ENCODE peak calls at places on chromosomes 11 and 22, in nine cellular contexts. H, Q, S, O, D, X, F, N and R are unnamed samples.

GRCh38 chr11:44300881-44301855 is 8.8 kb downstream of the ALX4 start:
- DNase-seq in O (no peak), X (no peak), H (no peak), Q (no peak), F (no peak), S (no peak), N (no peak), D (no peak), R (no peak)

GRCh38 chr11:91947215-91947614 is 277.4 kb upstream of the FAT3 start:
- DNase-seq in D (peak), O (no peak), H (no peak), Q (peak), X (no peak), S (no peak), N (no peak), F (no peak), R (no peak)

GRCh38 chr11:73404048-73404447 is 27.8 kb downstream of the RELT start:
- DNase-seq in H (peak), F (no peak), N (peak), X (peak), D (peak), O (no peak), S (no peak), Q (peak), R (peak)

GRCh38 chr11:65916391-65916790 is 2.5 kb downstream of the C11orf68 start:
- DNase-seq in N (no peak), O (no peak), S (no peak), Q (no peak), H (no peak), F (no peak), X (no peak), D (no peak), R (no peak)

GRCh38 chr11:9004310-9004945 is 627 bp upstream of the NRIP3 start:
- DNase-seq in D (no peak), F (no peak), O (no peak), Q (no peak), S (peak), N (peak), X (no peak), H (no peak), R (no peak)

GRCh38 chr11:74932169-74932568 is 16.7 kb downstream of the XRRA1 start:
- DNase-seq in F (no peak), N (no peak), S (no peak), D (peak), Q (peak), X (no peak), O (no peak), H (peak), R (no peak)

GRCh38 chr11:9039194-9039593 is 35.4 kb upstream of the NRIP3 start:
- DNase-seq in D (peak), N (no peak), O (no peak), Q (peak), X (no peak), F (no peak), S (no peak), H (no peak), R (no peak)

GRCh38 chr11:126951465-126951864 is 49.1 kb downstream of the KIRREL3 start:
- DNase-seq in Q (no peak), S (no peak), H (no peak), D (no peak), O (no peak), X (no peak), F (no peak), N (no peak), R (no peak)

GRCh38 chr22:35539910-35540599 is 576 bp upstream of the RASD2 start:
- DNase-seq in X (peak), D (peak), F (peak), H (peak), N (peak), Q (no peak), S (peak), O (peak), R (peak)

GRCh38 chr11:108551653-108552462 is 41.7 kb downstream of the EXPH5 start:
- DNase-seq in S (no peak), H (no peak), O (no peak), N (no peak), Q (peak), D (peak), X (no peak), F (no peak), R (no peak)

GRCh38 chr11:31692466-31692865 is 118.7 kb downstream of the PAX6 start:
- DNase-seq in D (no peak), S (no peak), O (no peak), X (no peak), Q (no peak), N (no peak), F (no peak), H (no peak), R (no peak)

GRCh38 chr11:91967018-91967715 is 257.5 kb upstream of the FAT3 start:
- DNase-seq in N (no peak), Q (peak), H (no peak), F (no peak), S (no peak), O (no peak), D (no peak), X (no peak), R (no peak)

GRCh38 chr11:85723088-85723487 is 37.1 kb upstream of the CCDC89 start:
- DNase-seq in X (no peak), S (no peak), Q (peak), F (no peak), N (no peak), O (no peak), H (no peak), D (no peak), R (no peak)

GRCh38 chr11:59551651-59552521 is 40.5 kb downstream of the OR4D9 start:
- DNase-seq in F (no peak), D (peak), X (no peak), H (peak), Q (peak), S (no peak), N (peak), O (no peak), R (no peak)

GRCh38 chr11:91067666-91068065 is 844.8 kb upstream of the CHORDC1 start:
- DNase-seq in O (no peak), X (no peak), D (no peak), H (no peak), Q (no peak), F (no peak), N (no peak), S (no peak), R (no peak)

GRCh38 chr22:43798492-43798891 is 13.6 kb downstream of the EFCAB6 start:
- DNase-seq in N (no peak), O (no peak), D (peak), F (no peak), Q (no peak), X (no peak), S (no peak), H (no peak), R (no peak)

GRCh38 chr11:104146421-104146820 is 17.5 kb downstream of the PDGFD start:
- DNase-seq in Q (no peak), N (no peak), O (no peak), F (no peak), H (no peak), S (no peak), D (no peak), X (no peak), R (no peak)

GRCh38 chr11:76348348-76348747 is 32.6 kb downstream of the THAP12 start:
- DNase-seq in Q (no peak), F (no peak), O (no peak), N (no peak), H (no peak), S (no peak), X (no peak), D (no peak), R (no peak)

GRCh38 chr11:7549681-7550080 is 35.9 kb downstream of the PPFIBP2 start:
- DNase-seq in O (no peak), D (no peak), F (no peak), Q (no peak), S (no peak), X (no peak), N (no peak), H (no peak), R (no peak)

GRCh38 chr22:36081023-36081431 is 52.4 kb upstream of the RBFOX2 start:
- DNase-seq in N (no peak), X (no peak), D (peak), Q (peak), S (no peak), H (no peak), O (no peak), F (no peak), R (no peak)

GRCh38 chr22:50672471-50673230 is at the start of gene SHANK3:
- DNase-seq in S (no peak), X (peak), O (no peak), Q (no peak), F (no peak), D (no peak), N (peak), H (no peak), R (peak)

GRCh38 chr11:66323684-66324083 is 6.8 kb upstream of the CD248 start:
- DNase-seq in H (no peak), S (no peak), X (peak), D (no peak), O (no peak), N (no peak), F (no peak), Q (no peak), R (no peak)

GRCh38 chr11:34356918-34357645 is 728 bp downstream of the ABTB2 start:
- DNase-seq in O (peak), N (peak), D (peak), X (peak), Q (peak), H (peak), F (peak), S (peak), R (peak)

GRCh38 chr11:102361100-102362021 is 14.3 kb downstream of the BIRC2 start:
- DNase-seq in H (no peak), S (no peak), Q (no peak), X (no peak), N (no peak), F (no peak), D (peak), O (peak), R (no peak)

GRCh38 chr11:46977038-46977818 is 40.7 kb downstream of the CSTPP1 start:
- DNase-seq in S (no peak), F (no peak), H (no peak), O (no peak), X (no peak), D (no peak), Q (no peak), N (peak), R (peak)

GRCh38 chr11:73509188-73509587 is 88.7 kb downstream of the FAM168A start:
- DNase-seq in S (no peak), D (no peak), O (no peak), X (no peak), F (no peak), Q (no peak), H (no peak), N (no peak), R (no peak)

GRCh38 chr11:77031599-77031998 is 2.6 kb upstream of the B3GNT6 start:
- DNase-seq in S (no peak), H (no peak), X (no peak), F (peak), Q (no peak), N (no peak), D (no peak), O (no peak), R (no peak)

GRCh38 chr11:119488256-119488995 is 65.5 kb upstream of the THY1 start:
- DNase-seq in Q (no peak), O (no peak), H (no peak), X (peak), N (no peak), S (no peak), D (no peak), F (no peak), R (no peak)

GRCh38 chr11:99098751-99099150 is 78.0 kb downstream of the CNTN5 start:
- DNase-seq in F (no peak), H (no peak), D (no peak), Q (no peak), S (no peak), N (no peak), X (no peak), O (no peak), R (no peak)

GRCh38 chr22:36457688-36458450 is 23.6 kb downstream of the TXN2 start:
- DNase-seq in X (peak), O (no peak), D (no peak), S (no peak), F (no peak), N (no peak), Q (no peak), H (no peak), R (peak)

GRCh38 chr11:71934213-71934612 is 5.4 kb downstream of the RNF121 start:
- DNase-seq in Q (no peak), H (no peak), N (no peak), S (no peak), O (no peak), X (no peak), D (no peak), F (no peak), R (no peak)

GRCh38 chr11:44243633-44244343 is 66.2 kb downstream of the ALX4 start:
- DNase-seq in N (peak), O (no peak), X (no peak), F (no peak), H (peak), Q (no peak), S (no peak), D (peak), R (no peak)

GRCh38 chr22:18991138-18991432 is 55.0 kb upstream of the PRODH start:
- DNase-seq in Q (no peak), S (no peak), F (no peak), N (no peak), D (no peak), X (no peak), O (no peak), H (no peak), R (no peak)

GRCh38 chr11:111586305-111586915 is 15.8 kb upstream of the SIK2 start:
- DNase-seq in O (peak), N (peak), S (no peak), Q (peak), F (peak), X (no peak), H (peak), D (peak), R (peak)

GRCh38 chr11:93251922-93252321 is 54.1 kb upstream of the SLC36A4 start:
- DNase-seq in S (no peak), F (no peak), D (no peak), X (no peak), N (peak), O (no peak), Q (no peak), H (no peak), R (no peak)

GRCh38 chr11:70183483-70184176 is 19.5 kb upstream of the FADD start:
- DNase-seq in S (no peak), O (no peak), H (no peak), F (no peak), X (no peak), D (no peak), Q (no peak), N (no peak), R (no peak)